ENCODE peak calls at places on chromosomes 2 and 18, in six cellular contexts. P is left ventricle myocardium inferior, H is psoas muscle, S is spleen, W is choroid plexus epithelial cell, E is kidney. J is an unnamed sample.

GRCh38 chr2:188765522-188765921 is 208.7 kb upstream of the COL3A1 start:
- DNase-seq in P (no peak), H (no peak), S (no peak), W (peak), E (no peak), J (no peak)

GRCh38 chr2:96414161-96414713 is 78.7 kb downstream of the NCAPH start:
- DNase-seq in P (no peak), H (no peak), S (no peak), W (no peak), E (no peak), J (no peak)

GRCh38 chr2:145123606-145124005 is 603.7 kb upstream of the ZEB2 start:
- DNase-seq in P (peak), H (no peak), S (no peak), W (no peak), E (peak), J (no peak)

GRCh38 chr2:171013851-171014250 is 84.8 kb downstream of the GORASP2 start:
- DNase-seq in P (no peak), H (no peak), S (no peak), W (no peak), E (no peak), J (no peak)

GRCh38 chr18:74731097-74731496 is 133.4 kb downstream of the ZNF407 start:
- DNase-seq in P (no peak), H (no peak), S (no peak), W (peak), E (no peak), J (no peak)

GRCh38 chr2:85015653-85016360 is 44.8 kb downstream of the KCMF1 start:
- DNase-seq in P (no peak), H (no peak), S (no peak), W (peak), E (no peak), J (no peak)

GRCh38 chr2:149573760-149574159 is 13.8 kb downstream of the MMADHC start:
- DNase-seq in P (no peak), H (no peak), S (no peak), W (peak), E (no peak), J (no peak)

GRCh38 chr2:220188031-220188430 is 560.6 kb downstream of the SLC4A3 start:
- DNase-seq in P (no peak), H (no peak), S (no peak), W (peak), E (no peak), J (no peak)

GRCh38 chr2:126599062-126599461 is 56.9 kb upstream of the GYPC start:
- DNase-seq in P (no peak), H (no peak), S (no peak), W (no peak), E (no peak), J (no peak)

GRCh38 chr18:68604256-68604655 is 110.7 kb downstream of the TMX3 start:
- DNase-seq in P (no peak), H (no peak), S (no peak), W (peak), E (no peak), J (no peak)

GRCh38 chr18:61980355-61980754 is 87.5 kb upstream of the RNF152 start:
- DNase-seq in P (no peak), H (no peak), S (no peak), W (peak), E (no peak), J (no peak)

GRCh38 chr2:39120771-39121522 is at the start of gene SOS1:
- DNase-seq in P (peak), H (peak), S (peak), W (peak), E (peak), J (peak)

GRCh38 chr2:63050916-63051794 is 525 bp downstream of the OTX1 start:
- DNase-seq in P (no peak), H (no peak), S (no peak), W (no peak), E (peak), J (no peak)

GRCh38 chr18:58915006-58915799 is 50.5 kb downstream of the ZNF532 start:
- DNase-seq in P (no peak), H (no peak), S (no peak), W (no peak), E (no peak), J (no peak)

GRCh38 chr2:212905640-212906201 is 245.7 kb downstream of the IKZF2 start:
- DNase-seq in P (no peak), H (no peak), S (no peak), W (peak), E (no peak), J (no peak)

GRCh38 chr18:64809801-64810200 is 660.9 kb upstream of the LINC00305 start:
- DNase-seq in P (no peak), H (no peak), S (no peak), W (no peak), E (no peak), J (no peak)

GRCh38 chr18:77187201-77187600 is 54.6 kb upstream of the MBP start:
- DNase-seq in P (no peak), H (no peak), S (no peak), W (no peak), E (no peak), J (no peak)

GRCh38 chr2:166494140-166494544 is at the start of gene SCN7A:
- DNase-seq in P (peak), H (peak), S (peak), W (peak), E (peak), J (peak)

GRCh38 chr2:119232666-119232993 is 9.0 kb downstream of the STEAP3 start:
- DNase-seq in P (no peak), H (no peak), S (no peak), W (no peak), E (no peak), J (no peak)

GRCh38 chr18:70762812-70763211 is 474.0 kb downstream of the SOCS6 start:
- DNase-seq in P (no peak), H (no peak), S (no peak), W (no peak), E (no peak), J (no peak)

GRCh38 chr2:174333502-174334277 is 1.1 kb upstream of the SP9 start:
- DNase-seq in P (no peak), H (no peak), S (no peak), W (no peak), E (no peak), J (no peak)

GRCh38 chr2:224428787-224429440 is 27.0 kb upstream of the FAM124B start:
- DNase-seq in P (no peak), H (peak), S (no peak), W (no peak), E (no peak), J (no peak)

GRCh38 chr18:45168883-45169585 is 446.2 kb upstream of the SLC14A2 start:
- DNase-seq in P (no peak), H (no peak), S (no peak), W (peak), E (no peak), J (no peak)

GRCh38 chr18:3510896-3511295 is 60.9 kb downstream of the TGIF1 start:
- DNase-seq in P (no peak), H (no peak), S (no peak), W (no peak), E (no peak), J (no peak)

GRCh38 chr2:164530464-164530863 is 90.8 kb downstream of the GRB14 start:
- DNase-seq in P (no peak), H (no peak), S (no peak), W (no peak), E (no peak), J (no peak)

GRCh38 chr2:209629622-209630021 is 142.0 kb upstream of the UNC80 start:
- DNase-seq in P (no peak), H (no peak), S (no peak), W (peak), E (no peak), J (no peak)

GRCh38 chr2:112121682-112122254 is 16.4 kb upstream of the FBLN7 start:
- DNase-seq in P (no peak), H (no peak), S (no peak), W (peak), E (no peak), J (no peak)

GRCh38 chr2:60262178-60262577 is 291.3 kb downstream of the BCL11A start:
- DNase-seq in P (no peak), H (no peak), S (no peak), W (no peak), E (no peak), J (no peak)

GRCh38 chr2:148903294-148903693 is 28.3 kb downstream of the KIF5C start:
- DNase-seq in P (no peak), H (no peak), S (no peak), W (no peak), E (no peak), J (no peak)

GRCh38 chr18:3623769-3624545 is 174.0 kb downstream of the TGIF1 start:
- DNase-seq in P (peak), H (peak), S (no peak), W (peak), E (peak), J (no peak)

GRCh38 chr18:62018034-62018760 is 125.4 kb upstream of the RNF152 start:
- DNase-seq in P (peak), H (peak), S (no peak), W (peak), E (peak), J (no peak)

GRCh38 chr2:234950730-234951385 is 959 bp upstream of the SH3BP4 start:
- DNase-seq in P (no peak), H (no peak), S (peak), W (peak), E (no peak), J (no peak)

GRCh38 chr2:20674309-20674965 is 7.5 kb downstream of the GDF7 start:
- DNase-seq in P (no peak), H (no peak), S (no peak), W (no peak), E (no peak), J (no peak)

GRCh38 chr2:26646986-26647672 is 6.0 kb upstream of the CIB4 start:
- DNase-seq in P (no peak), H (no peak), S (peak), W (no peak), E (no peak), J (peak)

GRCh38 chr18:45254683-45255082 is 360.6 kb upstream of the SLC14A2 start:
- DNase-seq in P (peak), H (peak), S (no peak), W (no peak), E (peak), J (peak)

GRCh38 chr2:10498525-10499274 is 50.6 kb upstream of the ODC1 start:
- DNase-seq in P (no peak), H (no peak), S (peak), W (no peak), E (peak), J (no peak)

GRCh38 chr2:121232626-121233265 is 52.3 kb downstream of the TFCP2L1 start:
- DNase-seq in P (no peak), H (peak), S (peak), W (no peak), E (peak), J (peak)

DNA sequence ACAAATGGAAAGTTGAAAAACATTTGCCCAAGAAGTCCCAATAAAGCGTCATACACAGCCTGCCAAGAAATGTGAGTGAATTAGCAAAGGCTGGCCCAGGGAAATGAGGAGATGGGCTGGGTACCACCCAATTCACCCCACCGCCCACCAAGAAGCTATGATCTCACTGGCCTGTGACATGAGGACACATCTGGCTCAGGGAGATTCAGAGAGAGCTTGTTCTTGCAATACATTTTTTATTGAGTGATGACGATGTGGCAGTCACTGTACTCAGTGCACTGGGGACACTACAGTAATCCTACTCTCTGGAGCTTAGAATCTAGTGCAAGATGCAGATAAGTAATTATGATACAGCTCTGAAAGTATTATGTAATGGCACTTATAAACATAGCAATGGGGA is 64.7 kb upstream of the IGFBP2 start:
- DNase-seq in P (no peak), H (no peak), S (no peak), W (no peak), E (no peak), J (no peak)
- TF ChIP-seq CTCF in P (no peak), H (no peak), S (no peak), W (no peak), E (no peak), J (no peak)

DNA sequence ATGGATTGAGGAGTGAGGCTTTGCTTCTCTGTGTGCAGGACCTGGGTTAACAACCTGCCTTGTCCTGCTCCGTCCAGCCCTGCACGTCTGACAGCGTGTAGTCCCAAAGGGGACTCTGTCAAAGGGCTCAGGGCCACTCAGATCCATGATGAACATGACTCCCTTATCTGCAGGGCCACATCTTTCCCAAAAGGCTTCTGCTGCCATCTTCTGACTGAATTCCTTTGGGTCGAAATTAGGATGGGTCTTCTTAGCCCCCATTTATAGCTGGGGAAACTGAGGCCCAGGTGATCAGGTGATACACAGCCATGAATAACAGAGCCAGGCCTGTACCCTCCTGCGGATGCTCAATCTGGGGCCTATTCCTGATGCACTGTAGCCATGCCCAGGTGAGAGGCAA is 109.2 kb downstream of the CELF4 start:
- DNase-seq in P (no peak), H (no peak), S (no peak), W (no peak), E (no peak), J (no peak)
- TF ChIP-seq CTCF in P (no peak), H (no peak), S (no peak), W (no peak), E (no peak), J (no peak)

GRCh38 chr2:156892449-156893335 is 364.8 kb upstream of the GALNT5 start:
- DNase-seq in P (no peak), H (no peak), S (no peak), W (peak), E (no peak), J (no peak)
- TF ChIP-seq CTCF in P (peak), H (peak), S (peak), W (peak), E (peak), J (peak)

GRCh38 chr2:200422071-200422470 is 87.8 kb downstream of the KCTD18 start:
- DNase-seq in P (no peak), H (no peak), S (no peak), W (no peak), E (no peak), J (no peak)

GRCh38 chr2:200423552-200423951 is 86.3 kb downstream of the KCTD18 start:
- DNase-seq in P (no peak), H (no peak), S (no peak), W (no peak), E (no peak), J (no peak)

GRCh38 chr2:200425026-200425821 is 84.6 kb downstream of the KCTD18 start:
- DNase-seq in P (no peak), H (no peak), S (no peak), W (no peak), E (no peak), J (no peak)

GRCh38 chr2:200421270-200421669 is 88.6 kb downstream of the KCTD18 start:
- DNase-seq in P (no peak), H (no peak), S (no peak), W (no peak), E (no peak), J (no peak)

GRCh38 chr2:200422532-200423262 is 87.2 kb downstream of the KCTD18 start:
- DNase-seq in P (no peak), H (no peak), S (no peak), W (no peak), E (no peak), J (no peak)
- TF ChIP-seq CTCF in P (no peak), H (no peak), S (no peak), W (peak), E (no peak), J (peak)

DNA sequence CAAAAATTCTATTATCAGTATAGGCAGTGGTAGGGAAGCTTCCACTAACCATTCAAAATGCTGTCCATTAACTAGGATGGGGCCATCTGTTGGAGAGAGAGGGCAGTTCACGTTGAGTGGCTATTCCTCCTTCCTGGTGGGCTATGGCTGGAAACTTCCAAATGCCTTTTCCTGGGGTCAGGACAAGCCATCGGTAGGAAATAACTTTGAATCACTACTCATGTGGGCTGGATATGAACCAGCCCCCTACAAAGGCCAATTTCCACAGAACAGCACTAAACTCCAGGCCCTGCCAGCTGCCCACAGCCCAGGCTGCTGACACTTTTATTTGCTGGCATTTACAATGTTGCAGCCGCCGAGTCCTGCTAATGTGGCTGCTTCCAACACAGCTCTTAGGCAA is 156.1 kb upstream of the HNRNPA3 start:
- DNase-seq in P (no peak), H (no peak), S (no peak), W (no peak), E (no peak), J (no peak)
- TF ChIP-seq CTCF in P (no peak), H (no peak), S (no peak), W (peak), E (no peak), J (peak)

GRCh38 chr2:67824196-67824595 is 238.6 kb downstream of the C1D start:
- DNase-seq in P (no peak), H (no peak), S (no peak), W (peak), E (no peak), J (no peak)
- TF ChIP-seq CTCF in P (no peak), H (no peak), S (no peak), W (no peak), E (no peak), J (no peak)

GRCh38 chr2:199463708-199464613 is 6.2 kb upstream of the SATB2 start:
- DNase-seq in P (no peak), H (peak), S (peak), W (no peak), E (peak), J (no peak)
- TF ChIP-seq CTCF in P (peak), H (no peak), S (no peak), W (no peak), E (no peak), J (peak)

GRCh38 chr2:215870986-215871385 is 142.4 kb downstream of the MREG start:
- DNase-seq in P (no peak), H (no peak), S (no peak), W (no peak), E (no peak), J (no peak)
- TF ChIP-seq CTCF in P (peak), H (no peak), S (no peak), W (peak), E (no peak), J (peak)